ENCODE peak calls at places on chromosomes 11 and 22, in four cellular contexts. F, M, H and S are unnamed samples.

GRCh38 chr11:134334796-134335571 is 3.2 kb downstream of the GLB1L2 start:
- DNase-seq in F (no peak), M (no peak), H (no peak), S (no peak)

GRCh38 chr11:79243412-79244174 is 197.2 kb downstream of the TENM4 start:
- DNase-seq in M (no peak), F (no peak), H (no peak), S (no peak)

GRCh38 chr11:117037279-117037951 is 60.8 kb downstream of the SIK3 start:
- DNase-seq in M (no peak), H (no peak), F (no peak), S (no peak)

GRCh38 chr11:63012450-63013238 is 3.0 kb downstream of the SLC22A8 start:
- DNase-seq in F (no peak), M (no peak), H (no peak), S (no peak)

GRCh38 chr11:9120659-9121350 is 29.4 kb upstream of the SCUBE2 start:
- DNase-seq in F (peak; percentile 77), H (no peak), M (peak; percentile 34), S (no peak)

GRCh38 chr11:1025410-1026162 is 10.9 kb downstream of the MUC6 start:
- DNase-seq in F (no peak), H (no peak), M (no peak), S (no peak)

GRCh38 chr11:57354699-57355098 is 16.5 kb downstream of the P2RX3 start:
- DNase-seq in F (no peak), H (no peak), M (no peak), S (no peak)

GRCh38 chr11:10604340-10604748 is 35.9 kb upstream of the LYVE1 start:
- DNase-seq in M (no peak), F (no peak), H (no peak), S (no peak)

GRCh38 chr22:19035474-19036228 is 86.6 kb downstream of the DGCR2 start:
- DNase-seq in M (no peak), H (no peak), F (peak; percentile 81), S (no peak)

GRCh38 chr11:892106-892505 is 18.5 kb downstream of the CHID1 start:
- DNase-seq in F (peak; percentile 31), H (no peak), M (peak; percentile 79), S (no peak)

GRCh38 chr22:34334893-34335292 is 414.6 kb upstream of the LARGE1 start:
- DNase-seq in M (no peak), F (no peak), H (no peak), S (no peak)

GRCh38 chr22:49183208-49183825 is 644.4 kb downstream of the BRD1 start:
- DNase-seq in M (no peak), F (no peak), H (no peak), S (no peak)

GRCh38 chr22:39351689-39352214 is 2.0 kb downstream of the SYNGR1 start:
- DNase-seq in F (no peak), H (no peak), M (no peak), S (no peak)

GRCh38 chr11:128552783-128553661 is 34.3 kb downstream of the ETS1 start:
- DNase-seq in F (peak; percentile 50), H (no peak), M (no peak), S (peak; percentile 75)

GRCh38 chr11:8650401-8650990 is 32.0 kb downstream of the TRIM66 start:
- DNase-seq in F (no peak), H (no peak), M (no peak), S (no peak)

GRCh38 chr11:8867035-8867434 is 44.0 kb upstream of the AKIP1 start:
- DNase-seq in F (no peak), M (no peak), H (no peak), S (no peak)

GRCh38 chr11:34308821-34309585 is 48.8 kb downstream of the ABTB2 start:
- DNase-seq in F (no peak), M (no peak), H (no peak), S (no peak)

GRCh38 chr11:80155412-80156017 is 714.7 kb upstream of the TENM4 start:
- DNase-seq in F (peak; percentile 65), H (peak; percentile 17), M (peak; percentile 24), S (no peak)

GRCh38 chr11:66889974-66890373 is 33.1 kb downstream of the LRFN4 start:
- DNase-seq in M (no peak), H (no peak), F (peak; percentile 84), S (no peak)

GRCh38 chr11:131773626-131774025 is 403.2 kb downstream of the NTM start:
- DNase-seq in M (no peak), H (no peak), F (no peak), S (no peak)

GRCh38 chr22:25112538-25113253 is 87.0 kb upstream of the CRYBB3 start:
- DNase-seq in M (no peak), H (no peak), F (no peak), S (no peak)

GRCh38 chr11:30855383-30856006 is 269.3 kb upstream of the MPPED2 start:
- DNase-seq in M (peak; percentile 12), F (no peak), H (peak; percentile 1), S (no peak)

GRCh38 chr11:27592111-27592780 is 85.7 kb upstream of the LIN7C start:
- DNase-seq in H (no peak), M (no peak), F (no peak), S (no peak)

GRCh38 chr11:119704849-119705248 is 24.2 kb downstream of the NECTIN1 start:
- DNase-seq in M (no peak), F (no peak), H (no peak), S (no peak)

GRCh38 chr22:49825944-49826602 is 1.6 kb downstream of the BRD1 start:
- DNase-seq in F (no peak), M (no peak), H (no peak), S (no peak)

GRCh38 chr11:92894197-92894596 is 75.3 kb upstream of the MTNR1B start:
- DNase-seq in F (no peak), M (no peak), H (no peak), S (no peak)

GRCh38 chr22:44437493-44438015 is 60.5 kb downstream of the RTL6 start:
- DNase-seq in F (no peak), H (no peak), M (no peak), S (no peak)

GRCh38 chr11:19311306-19312030 is 70.7 kb upstream of the E2F8 start:
- DNase-seq in F (peak; percentile 74), H (peak; percentile 41), M (peak; percentile 66), S (no peak)

GRCh38 chr11:85589373-85589772 is 37.8 kb downstream of the DLG2 start:
- DNase-seq in F (peak; percentile 58), M (no peak), H (no peak), S (no peak)

GRCh38 chr11:99973993-99974392 is 713.1 kb upstream of the ARHGAP42 start:
- DNase-seq in F (no peak), H (no peak), M (no peak), S (peak; percentile 62)

GRCh38 chr11:64164392-64165312 is 1.3 kb downstream of the MACROD1 start:
- DNase-seq in H (no peak), F (peak; percentile 61), M (no peak), S (no peak)

GRCh38 chr22:39917776-39918493 is 17.1 kb downstream of the GRAP2 start:
- DNase-seq in F (no peak), H (no peak), M (peak; percentile 14), S (no peak)

GRCh38 chr22:34390400-34390799 is 470.1 kb upstream of the LARGE1 start:
- DNase-seq in H (no peak), F (peak; percentile 6), M (no peak), S (no peak)

GRCh38 chr11:96200243-96200642 is 142.8 kb downstream of the MAML2 start:
- DNase-seq in F (no peak), M (no peak), H (no peak), S (no peak)

GRCh38 chr11:17978553-17979287 is 34.1 kb downstream of the SERGEF start:
- DNase-seq in M (peak; percentile 61), F (peak; percentile 79), H (peak; percentile 22), S (no peak)

GRCh38 chr22:20571531-20572007 is 64.2 kb downstream of the MED15 start:
- DNase-seq in F (peak; percentile 70), M (peak; percentile 81), H (peak; percentile 13), S (no peak)

DNA sequence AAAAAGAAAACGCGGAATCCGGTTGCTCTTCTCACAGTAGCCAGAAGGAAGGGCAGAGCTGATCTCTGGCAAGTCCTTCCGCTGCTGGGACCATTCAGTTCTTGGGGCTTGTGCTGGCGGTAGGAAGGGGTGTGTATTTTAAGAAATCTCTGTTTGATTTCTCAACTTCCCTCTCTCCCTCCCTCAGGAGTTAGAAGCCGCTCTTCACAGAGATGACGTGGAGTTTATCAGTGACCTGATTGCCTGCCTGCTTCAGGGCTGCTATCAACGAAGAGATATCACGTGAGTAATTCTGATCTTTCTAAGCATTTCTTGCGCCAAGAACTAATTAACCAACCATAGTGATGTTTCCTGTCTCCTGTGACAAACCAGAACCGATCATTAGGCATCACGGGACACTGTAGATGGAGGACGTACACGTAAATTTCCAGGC is 85.9 kb upstream of the SLC25A18 start:
- DNase-seq in H (no peak), M (no peak), F (peak; percentile 18), S (no peak)
- H3K27me3 ChIP-seq in H (no peaks in the 10 kb centered on the region), M (peaks cover 55% of the 10 kb centered on the region), F (no peaks in the 10 kb centered on the region), S (no peaks in the 10 kb centered on the region)

DNA sequence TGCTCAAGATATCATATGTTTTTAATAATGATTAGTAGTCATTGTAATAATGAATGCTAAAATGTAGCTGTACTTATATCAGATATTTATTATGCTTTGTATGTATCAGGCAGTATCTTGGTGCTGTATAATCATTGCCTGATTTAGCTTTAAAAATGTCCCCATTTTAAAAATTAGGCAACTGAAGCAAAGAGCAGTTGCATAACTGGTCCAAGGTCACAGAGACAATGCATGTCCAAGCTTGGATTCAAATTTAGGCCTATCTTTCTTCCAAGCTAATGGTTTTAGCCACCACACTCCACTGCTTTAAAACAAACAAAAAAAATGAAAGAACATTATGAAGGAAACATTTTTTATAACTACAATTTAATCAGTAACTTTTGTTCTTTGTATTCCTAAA is 725.8 kb upstream of the RAG2 start:
- DNase-seq in M (no peak), H (no peak), F (no peak), S (no peak)
- TF ChIP-seq CTCF in M (no peak), H (no peak), F (no peak), S (no peak)

DNA sequence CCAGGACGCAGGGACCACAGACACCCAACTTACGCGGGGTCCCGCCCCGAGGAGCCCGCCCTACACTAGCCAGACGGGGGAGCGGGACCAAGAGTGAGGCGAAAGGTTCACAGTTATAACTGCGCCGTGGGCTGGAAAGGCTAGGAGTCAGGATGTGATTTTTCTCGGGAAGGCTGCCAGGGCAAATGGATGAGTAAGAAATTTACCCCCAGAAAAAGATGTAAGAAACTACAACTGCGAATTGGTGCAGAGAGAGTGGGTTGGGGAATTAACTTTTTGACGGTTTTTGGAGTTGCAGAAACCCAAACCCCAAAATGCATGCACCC is 1.3 kb downstream of the TSPAN18 start:
- DNase-seq in M (no peak), H (no peak), F (no peak), S (no peak)
- H3K27me3 ChIP-seq in M (peaks cover 25% of the 10 kb centered on the region), H (no peaks in the 10 kb centered on the region), F (peaks cover 8% of the 10 kb centered on the region), S (peaks cover 54% of the 10 kb centered on the region)

GRCh38 chr22:31488988-31489617 is 539 bp downstream of the EIF4ENIF1 start:
- DNase-seq in F (peak; percentile 72), M (peak; percentile 84), H (no peak), S (no peak)

GRCh38 chr22:31491218-31491962 is 1.7 kb upstream of the EIF4ENIF1 start:
- DNase-seq in M (no peak), F (peak; percentile 89), H (no peak), S (no peak)

GRCh38 chr22:31489632-31490495 is at the start of gene EIF4ENIF1:
- DNase-seq in F (peak; percentile 85), H (no peak), M (peak; percentile 99), S (no peak)

GRCh38 chr22:31492151-31492550 is 2.5 kb upstream of the EIF4ENIF1 start:
- DNase-seq in F (no peak), H (no peak), M (no peak), S (no peak)

GRCh38 chr22:31490496-31490925 is 869 bp upstream of the EIF4ENIF1 start:
- DNase-seq in M (peak; percentile 58), F (peak; percentile 43), H (no peak), S (no peak)
- TF ChIP-seq CTCF in M (peak; percentile 15), F (no peak), H (no peak), S (no peak)

GRCh38 chr11:114140826-114141225 is 81.3 kb downstream of the ZBTB16 start:
- DNase-seq in H (no peak), F (no peak), M (no peak), S (no peak)
- H3K27me3 ChIP-seq in H (peaks cover 14% of the 10 kb centered on the region), F (no peaks in the 10 kb centered on the region), M (peaks cover 38% of the 10 kb centered on the region), S (peaks cover 26% of the 10 kb centered on the region)